ENCODE peak calls at places on chromosomes 3 and 15, in eight cellular contexts. M is fibroblast of lung; O is dorsolateral prefrontal cortex; G is suprapubic skin; H is IMR-90; S is effector memory CD4-positive, alpha-beta T cell; Z is K562; Y is hepatocyte. W is an unnamed sample.

GRCh38 chr3:63450023-63450422 is 171.9 kb downstream of the SYNPR start:
- DNase-seq in Y (peak; percentile 25), O (no peak), G (no peak), H (no peak), M (no peak), S (no peak), Z (no peak), W (no peak)

GRCh38 chr15:61403884-61404283 is 174.8 kb upstream of the RORA start:
- DNase-seq in Z (no peak), G (no peak), M (no peak), H (no peak), O (no peak), S (no peak), Y (no peak), W (no peak)

GRCh38 chr15:52233405-52233804 is 42.2 kb upstream of the GNB5 start:
- DNase-seq in O (no peak), M (no peak), Y (no peak), H (peak; percentile 12), G (no peak), S (no peak), Z (no peak), W (no peak)

GRCh38 chr3:46634856-46635255 is 22.5 kb downstream of the FAM240A start:
- DNase-seq in Y (no peak), O (no peak), G (no peak), S (no peak), Z (no peak), M (no peak), H (no peak), W (no peak)

GRCh38 chr3:54988302-54989022 is 60.6 kb upstream of the LRTM1 start:
- DNase-seq in Y (peak; percentile 82), M (peak; percentile 91), S (no peak), H (peak; percentile 90), Z (no peak), O (no peak), G (peak; percentile 62), W (no peak)

GRCh38 chr3:105860649-105861048 is 8.2 kb downstream of the CBLB start:
- DNase-seq in O (no peak), Y (no peak), M (no peak), Z (no peak), S (no peak), H (no peak), G (no peak), W (no peak)

GRCh38 chr3:122169911-122170310 is 13.6 kb upstream of the CASR start:
- DNase-seq in G (no peak), Y (no peak), M (no peak), H (no peak), O (no peak), Z (no peak), S (no peak), W (no peak)

GRCh38 chr3:174355505-174355904 is 503.6 kb upstream of the NAALADL2 start:
- DNase-seq in Z (no peak), H (peak; percentile 28), S (no peak), G (no peak), O (no peak), M (peak; percentile 47), Y (peak; percentile 31), W (no peak)

GRCh38 chr15:45414215-45414885 is 36.0 kb upstream of the GATM start:
- DNase-seq in O (no peak), H (no peak), Y (no peak), Z (no peak), S (no peak), M (no peak), G (no peak), W (no peak)

GRCh38 chr15:89492111-89492641 is 4.2 kb downstream of the RHCG start:
- DNase-seq in Y (no peak), M (no peak), G (peak; percentile 36), S (no peak), H (no peak), Z (peak; percentile 18), O (no peak), W (no peak)

GRCh38 chr3:108227131-108227530 is 4.9 kb upstream of the IFT57 start:
- DNase-seq in Y (no peak), Z (no peak), S (no peak), H (no peak), G (no peak), M (no peak), O (no peak), W (no peak)

GRCh38 chr3:156271995-156272719 is 151.8 kb downstream of the KCNAB1 start:
- DNase-seq in Z (no peak), G (no peak), O (no peak), Y (no peak), H (no peak), S (no peak), M (no peak), W (no peak)

GRCh38 chr15:70516408-70517193 is 246.8 kb downstream of the UACA start:
- DNase-seq in Y (no peak), S (no peak), Z (no peak), M (no peak), H (no peak), O (no peak), G (no peak), W (no peak)

GRCh38 chr3:183081459-183082183 is 17.7 kb downstream of the MCCC1 start:
- DNase-seq in Y (no peak), S (no peak), M (no peak), H (no peak), Z (no peak), O (no peak), G (no peak), W (no peak)

GRCh38 chr3:16721494-16721893 is 116.3 kb upstream of the DAZL start:
- DNase-seq in Y (no peak), H (no peak), M (no peak), G (no peak), O (no peak), S (no peak), Z (no peak), W (no peak)

DNA sequence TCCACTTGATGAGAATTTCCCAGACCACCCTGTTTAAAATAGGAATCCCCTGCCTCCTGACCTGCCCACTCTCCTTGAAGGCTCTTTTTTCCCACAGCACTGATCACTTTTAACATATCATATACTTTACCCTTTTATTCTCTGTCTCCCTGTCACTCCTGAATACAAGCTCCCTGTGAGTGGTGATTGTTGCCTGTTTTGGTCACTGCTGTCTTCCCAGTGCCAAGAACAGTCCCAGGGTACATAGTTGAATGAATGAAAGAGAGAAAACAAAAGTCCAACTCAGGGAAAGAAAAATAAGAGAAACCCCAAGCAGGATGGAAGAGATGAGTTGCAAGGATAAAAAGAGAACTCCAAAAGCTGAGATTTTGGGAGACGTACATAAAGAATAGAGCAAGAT is 500.3 kb upstream of the LMCD1 start:
- DNase-seq in H (no peak), S (no peak), M (no peak), O (no peak), Y (no peak), G (no peak), Z (no peak), W (no peak)
- H3K27ac ChIP-seq in H (no peak overlapping the region), S (no peak overlapping the region), M (no peak overlapping the region), O (no peak overlapping the region), Y (no peak overlapping the region), G (no peak overlapping the region), Z (no peak overlapping the region), W (no peak overlapping the region)

GRCh38 chr3:74304419-74304818 is 310.0 kb downstream of the CNTN3 start:
- DNase-seq in G (no peak), H (no peak), Z (no peak), O (no peak), M (no peak), Y (no peak), S (no peak), W (no peak)
- H3K27ac ChIP-seq in G (no peak overlapping the region), H (no peak overlapping the region), Z (no peak overlapping the region), O (no peak overlapping the region), M (no peak overlapping the region), Y (no peak overlapping the region), S (no peak overlapping the region), W (no peak overlapping the region)

DNA sequence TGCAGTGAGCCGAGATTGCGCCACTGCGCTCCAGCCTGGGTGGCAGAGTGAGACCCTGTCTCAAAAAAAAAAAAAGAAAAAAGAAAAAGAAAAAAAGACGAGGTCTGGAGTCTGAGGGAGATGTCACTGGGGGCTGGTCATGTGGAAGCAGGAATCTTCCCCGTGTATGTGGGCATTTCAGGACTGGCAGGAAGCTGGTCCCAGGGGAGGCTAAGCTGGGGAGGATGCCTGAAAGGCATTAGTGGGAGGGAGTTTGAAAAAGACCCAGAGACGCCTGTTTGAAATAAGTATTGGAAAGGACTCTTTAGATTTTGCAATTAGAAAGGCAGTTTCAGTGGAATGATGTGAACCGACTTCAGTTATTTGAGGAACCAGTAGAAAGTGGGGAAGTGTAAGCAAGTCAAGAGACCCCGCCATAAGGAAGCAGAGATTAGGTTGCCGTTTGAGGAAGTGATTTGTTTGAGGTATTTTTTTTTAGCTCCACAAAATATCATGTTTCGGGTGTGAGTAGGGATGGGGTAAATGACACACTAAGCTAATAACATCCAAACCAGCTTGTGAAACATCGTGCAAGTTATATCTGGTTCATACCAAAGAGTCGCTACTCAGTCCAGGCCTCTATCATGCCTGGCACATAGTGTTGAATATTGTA is 55.5 kb downstream of the ST6GAL1 start:
- DNase-seq in G (no peak), H (no peak), M (no peak), S (no peak), O (no peak), Z (no peak), Y (no peak), W (no peak)
- H3K27ac ChIP-seq in G (peak overlapping the region; percentile 23), H (no peak overlapping the region), M (no peak overlapping the region), S (no peak overlapping the region), O (peak overlapping the region; percentile 72), Z (peak overlapping the region; percentile 12), Y (no peak overlapping the region), W (no peak overlapping the region)

GRCh38 chr15:80978685-80979084 is 10.9 kb downstream of the MESD start:
- DNase-seq in Y (no peak), H (peak; percentile 61), Z (peak; percentile 44), M (peak; percentile 43), O (no peak), S (no peak), G (no peak), W (no peak)
- H3K27ac ChIP-seq in Y (no peak overlapping the region), H (no peak overlapping the region), Z (no peak overlapping the region), M (no peak overlapping the region), O (no peak overlapping the region), S (no peak overlapping the region), G (no peak overlapping the region), W (no peak overlapping the region)

GRCh38 chr3:37742574-37743212 is 119.0 kb upstream of the CTDSPL start:
- DNase-seq in S (no peak), Y (no peak), G (no peak), H (no peak), M (no peak), O (no peak), Z (no peak), W (no peak)

GRCh38 chr3:37745079-37745478 is 116.6 kb upstream of the CTDSPL start:
- DNase-seq in O (no peak), Z (no peak), M (no peak), Y (no peak), H (no peak), G (no peak), S (no peak), W (no peak)

GRCh38 chr3:37743974-37744373 is 117.7 kb upstream of the CTDSPL start:
- DNase-seq in G (no peak), Z (no peak), S (no peak), Y (no peak), H (no peak), M (no peak), O (no peak), W (no peak)

GRCh38 chr3:37742121-37742520 is 119.6 kb upstream of the CTDSPL start:
- DNase-seq in H (no peak), O (no peak), S (no peak), Z (no peak), G (no peak), Y (no peak), M (no peak), W (no peak)

GRCh38 chr3:37745921-37746320 is 115.8 kb upstream of the CTDSPL start:
- DNase-seq in Z (no peak), M (no peak), H (no peak), O (no peak), Y (no peak), G (no peak), S (no peak), W (no peak)
- H3K27ac ChIP-seq in Z (no peak overlapping the region), M (no peak overlapping the region), H (no peak overlapping the region), O (no peak overlapping the region), Y (no peak overlapping the region), G (no peak overlapping the region), S (no peak overlapping the region), W (no peak overlapping the region)

W was measured in caudate nucleus.